ENCODE peak calls at places on chromosomes 6 and 20, in seven cellular contexts. One of them, this sample, is unnamed.
A peak's percentile ranks its signal among the peaks of the same experiment; 100 is the strongest.

GRCh38 chr6:28347119-28347518 is 2.6 kb upstream of the ZKSCAN3 start:
- DNase-seq in progenitor cell of endocrine pancreas: no peak
- DNase-seq in glutamatergic neuron: no peak
- DNase-seq in transverse colon: no peak
- DNase-seq in nephron progenitor cell: no peak
- DNase-seq in body of pancreas: no peak
- DNase-seq in GM20000: no peak
- DNase-seq in this sample: no peak

GRCh38 chr6:9761220-9761619 is 653.7 kb downstream of the TFAP2A start:
- DNase-seq in progenitor cell of endocrine pancreas: no peak
- DNase-seq in nephron progenitor cell: no peak
- DNase-seq in GM20000: no peak
- DNase-seq in body of pancreas: no peak
- DNase-seq in transverse colon: no peak
- DNase-seq in glutamatergic neuron: no peak
- DNase-seq in this sample: no peak

GRCh38 chr6:168695701-168696100 is 254.7 kb downstream of the SMOC2 start:
- DNase-seq in progenitor cell of endocrine pancreas: no peak
- DNase-seq in body of pancreas: no peak
- DNase-seq in glutamatergic neuron: no peak
- DNase-seq in nephron progenitor cell: no peak
- DNase-seq in GM20000: no peak
- DNase-seq in transverse colon: no peak
- DNase-seq in this sample: no peak

GRCh38 chr20:61690993-61691840 is 374.5 kb downstream of the TAF4 start:
- DNase-seq in progenitor cell of endocrine pancreas: no peak
- DNase-seq in GM20000: no peak
- DNase-seq in body of pancreas: no peak
- DNase-seq in transverse colon: no peak
- DNase-seq in nephron progenitor cell: no peak
- DNase-seq in glutamatergic neuron: no peak
- DNase-seq in this sample: no peak

GRCh38 chr6:116145786-116146675 is 20.1 kb upstream of the COL10A1 start:
- DNase-seq in body of pancreas: no peak
- DNase-seq in GM20000: no peak
- DNase-seq in glutamatergic neuron: no peak
- DNase-seq in progenitor cell of endocrine pancreas: no peak
- DNase-seq in nephron progenitor cell: no peak
- DNase-seq in transverse colon: no peak
- DNase-seq in this sample: no peak

GRCh38 chr6:119324718-119325117 is 24.8 kb downstream of the MAN1A1 start:
- DNase-seq in glutamatergic neuron: no peak
- DNase-seq in transverse colon: no peak
- DNase-seq in body of pancreas: no peak
- DNase-seq in nephron progenitor cell: no peak
- DNase-seq in progenitor cell of endocrine pancreas: no peak
- DNase-seq in GM20000: no peak
- DNase-seq in this sample: no peak

GRCh38 chr20:719816-720215 is 44.2 kb upstream of the SCRT2 start:
- DNase-seq in body of pancreas: no peak
- DNase-seq in glutamatergic neuron: peak; percentile 87
- DNase-seq in GM20000: no peak
- DNase-seq in nephron progenitor cell: no peak
- DNase-seq in progenitor cell of endocrine pancreas: no peak
- DNase-seq in transverse colon: no peak
- DNase-seq in this sample: no peak

GRCh38 chr6:105489213-105489525 is 86.3 kb upstream of the PREP start:
- DNase-seq in body of pancreas: no peak
- DNase-seq in progenitor cell of endocrine pancreas: no peak
- DNase-seq in nephron progenitor cell: no peak
- DNase-seq in glutamatergic neuron: no peak
- DNase-seq in GM20000: no peak
- DNase-seq in transverse colon: no peak
- DNase-seq in this sample: no peak

GRCh38 chr6:30101939-30102700 is 10.8 kb downstream of the TRIM31 start:
- DNase-seq in glutamatergic neuron: peak; percentile 84
- DNase-seq in transverse colon: peak; percentile 92
- DNase-seq in body of pancreas: peak; percentile 94
- DNase-seq in progenitor cell of endocrine pancreas: peak; percentile 81
- DNase-seq in GM20000: peak; percentile 89
- DNase-seq in nephron progenitor cell: peak; percentile 94
- DNase-seq in this sample: peak; percentile 82

GRCh38 chr20:3606021-3606420 is 57.2 kb downstream of the GFRA4 start:
- DNase-seq in GM20000: no peak
- DNase-seq in progenitor cell of endocrine pancreas: no peak
- DNase-seq in glutamatergic neuron: no peak
- DNase-seq in transverse colon: no peak
- DNase-seq in nephron progenitor cell: no peak
- DNase-seq in body of pancreas: no peak
- DNase-seq in this sample: peak; percentile 9

GRCh38 chr6:39731565-39731964 is 6.4 kb upstream of the KIF6 start:
- DNase-seq in GM20000: no peak
- DNase-seq in body of pancreas: no peak
- DNase-seq in progenitor cell of endocrine pancreas: no peak
- DNase-seq in glutamatergic neuron: no peak
- DNase-seq in transverse colon: no peak
- DNase-seq in nephron progenitor cell: no peak
- DNase-seq in this sample: no peak

GRCh38 chr6:125781307-125781868 is 9.4 kb upstream of the NCOA7 start:
- DNase-seq in glutamatergic neuron: peak; percentile 32
- DNase-seq in body of pancreas: peak; percentile 33
- DNase-seq in transverse colon: peak; percentile 37
- DNase-seq in progenitor cell of endocrine pancreas: no peak
- DNase-seq in nephron progenitor cell: no peak
- DNase-seq in GM20000: peak; percentile 49
- DNase-seq in this sample: no peak

GRCh38 chr6:113654396-113654795 is 202.7 kb upstream of the MARCKS start:
- DNase-seq in progenitor cell of endocrine pancreas: no peak
- DNase-seq in glutamatergic neuron: no peak
- DNase-seq in body of pancreas: peak; percentile 96
- DNase-seq in GM20000: no peak
- DNase-seq in nephron progenitor cell: no peak
- DNase-seq in transverse colon: peak; percentile 39
- DNase-seq in this sample: no peak

GRCh38 chr20:8326196-8326595 is 194.1 kb downstream of the PLCB1 start:
- DNase-seq in nephron progenitor cell: no peak
- DNase-seq in GM20000: no peak
- DNase-seq in progenitor cell of endocrine pancreas: no peak
- DNase-seq in glutamatergic neuron: no peak
- DNase-seq in transverse colon: no peak
- DNase-seq in body of pancreas: no peak
- DNase-seq in this sample: no peak

GRCh38 chr6:153237670-153238069 is 106.6 kb upstream of the RGS17 start:
- DNase-seq in transverse colon: no peak
- DNase-seq in body of pancreas: no peak
- DNase-seq in glutamatergic neuron: no peak
- DNase-seq in nephron progenitor cell: no peak
- DNase-seq in progenitor cell of endocrine pancreas: no peak
- DNase-seq in GM20000: no peak
- DNase-seq in this sample: no peak

GRCh38 chr6:99588618-99589289 is 17.9 kb upstream of the PRDM13 start:
- DNase-seq in GM20000: peak; percentile 78
- DNase-seq in nephron progenitor cell: peak; percentile 72
- DNase-seq in transverse colon: peak; percentile 78
- DNase-seq in progenitor cell of endocrine pancreas: no peak
- DNase-seq in body of pancreas: peak; percentile 78
- DNase-seq in glutamatergic neuron: peak; percentile 86
- DNase-seq in this sample: peak; percentile 72

GRCh38 chr6:14616611-14617010 is 499.0 kb downstream of the CD83 start:
- DNase-seq in progenitor cell of endocrine pancreas: no peak
- DNase-seq in glutamatergic neuron: no peak
- DNase-seq in GM20000: no peak
- DNase-seq in transverse colon: no peak
- DNase-seq in body of pancreas: no peak
- DNase-seq in nephron progenitor cell: no peak
- DNase-seq in this sample: no peak

DNA sequence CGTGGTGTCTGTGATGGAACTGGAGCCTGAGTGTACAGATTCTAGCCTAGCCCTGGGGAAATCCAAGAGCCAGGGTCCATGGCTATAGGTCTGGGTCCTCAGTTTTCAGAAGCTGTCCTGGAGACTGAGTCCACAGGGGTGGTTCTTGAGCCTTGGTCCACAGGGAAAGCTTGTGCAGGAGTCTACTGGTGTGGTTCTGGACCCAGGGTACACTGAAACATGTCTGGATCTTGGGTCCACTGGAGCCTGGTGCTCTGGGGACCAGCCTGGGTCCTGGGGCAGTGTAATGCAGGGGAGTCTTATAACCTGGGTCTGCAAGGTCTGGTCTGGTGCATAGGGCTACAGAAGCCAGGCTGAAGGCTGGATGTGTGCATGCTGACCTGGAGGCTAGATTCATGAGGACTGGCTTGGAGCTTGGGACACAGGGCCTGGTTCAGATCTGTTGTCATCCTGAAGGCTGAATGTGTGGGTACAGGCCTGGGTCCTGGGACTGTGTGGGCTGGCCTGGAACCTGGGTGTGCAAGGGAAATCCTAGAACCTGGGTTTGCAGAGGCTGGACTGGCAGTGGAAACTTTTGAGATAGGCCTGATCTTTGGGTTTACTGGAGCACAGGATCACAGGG is 5.5 kb downstream of the CST9L start:
- DNase-seq in body of pancreas: no peak
- DNase-seq in GM20000: no peak
- DNase-seq in glutamatergic neuron: no peak
- DNase-seq in nephron progenitor cell: no peak
- DNase-seq in transverse colon: no peak
- DNase-seq in progenitor cell of endocrine pancreas: no peak
- DNase-seq in this sample: no peak
- TF ChIP-seq CTCF in body of pancreas: no peak
- TF ChIP-seq CTCF in GM20000: no peak
- TF ChIP-seq CTCF in glutamatergic neuron: no peak
- TF ChIP-seq CTCF in nephron progenitor cell: no peak
- TF ChIP-seq CTCF in transverse colon: no peak
- TF ChIP-seq CTCF in progenitor cell of endocrine pancreas: no peak
- TF ChIP-seq CTCF in this sample: no peak

DNA sequence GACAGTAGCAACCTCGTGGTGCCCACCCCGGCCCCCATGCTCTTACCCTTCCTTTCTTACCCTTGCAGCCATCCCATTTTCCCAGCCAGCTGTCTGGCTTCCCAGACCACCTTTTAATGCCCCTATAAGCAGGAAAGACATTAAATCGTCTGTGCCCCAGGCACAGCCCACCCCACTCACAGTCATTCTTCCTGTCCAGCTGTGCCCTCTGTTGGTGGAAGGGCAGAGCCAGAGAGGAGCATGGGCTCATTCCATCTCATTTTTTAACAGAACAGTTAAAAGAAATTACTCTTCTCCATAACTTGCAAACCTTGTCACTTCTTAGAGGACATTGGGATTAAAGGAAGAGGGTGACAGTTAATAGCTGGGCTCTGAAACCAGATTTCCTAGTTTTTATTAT is 240.5 kb downstream of the NRN1 start:
- DNase-seq in progenitor cell of endocrine pancreas: no peak
- DNase-seq in glutamatergic neuron: no peak
- DNase-seq in body of pancreas: no peak
- DNase-seq in transverse colon: no peak
- DNase-seq in nephron progenitor cell: no peak
- DNase-seq in GM20000: no peak
- DNase-seq in this sample: no peak
- TF ChIP-seq CTCF in progenitor cell of endocrine pancreas: no peak
- TF ChIP-seq CTCF in glutamatergic neuron: no peak
- TF ChIP-seq CTCF in body of pancreas: no peak
- TF ChIP-seq CTCF in transverse colon: no peak
- TF ChIP-seq CTCF in nephron progenitor cell: no peak
- TF ChIP-seq CTCF in GM20000: no peak
- TF ChIP-seq CTCF in this sample: peak; percentile 9

GRCh38 chr20:57089701-57090144 is 176.7 kb downstream of the BMP7 start:
- DNase-seq in glutamatergic neuron: peak; percentile 94
- DNase-seq in GM20000: peak; percentile 83
- DNase-seq in nephron progenitor cell: peak; percentile 92
- DNase-seq in body of pancreas: peak; percentile 68
- DNase-seq in transverse colon: peak; percentile 74
- DNase-seq in progenitor cell of endocrine pancreas: peak; percentile 89
- DNase-seq in this sample: peak; percentile 93
- TF ChIP-seq CTCF in glutamatergic neuron: peak; percentile 95
- TF ChIP-seq CTCF in GM20000: peak; percentile 87
- TF ChIP-seq CTCF in nephron progenitor cell: peak; percentile 98
- TF ChIP-seq CTCF in body of pancreas: peak; percentile 87
- TF ChIP-seq CTCF in transverse colon: peak; percentile 86
- TF ChIP-seq CTCF in progenitor cell of endocrine pancreas: peak; percentile 100
- TF ChIP-seq CTCF in this sample: peak; percentile 89

DNA sequence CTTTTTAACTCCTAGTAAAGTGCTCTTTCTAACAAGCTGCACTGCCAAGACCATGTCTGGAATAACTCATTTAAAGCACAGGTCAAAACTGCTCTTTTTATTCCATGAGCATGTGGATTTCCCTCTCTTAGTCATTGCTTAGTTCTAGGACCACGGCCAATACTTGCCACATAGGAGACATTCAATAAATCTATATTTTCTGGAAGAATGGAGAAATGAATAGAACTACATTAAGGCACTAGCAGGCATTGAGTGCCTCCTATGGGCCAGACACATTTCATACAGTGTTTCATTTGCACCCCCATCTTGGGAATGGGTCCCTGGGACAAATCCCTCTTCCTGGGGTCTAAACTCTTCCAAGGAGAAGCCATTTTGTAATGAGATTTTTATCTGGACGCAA is 552.8 kb upstream of the CITED2 start:
- DNase-seq in body of pancreas: no peak
- DNase-seq in transverse colon: no peak
- DNase-seq in GM20000: peak; percentile 11
- DNase-seq in progenitor cell of endocrine pancreas: no peak
- DNase-seq in nephron progenitor cell: no peak
- DNase-seq in glutamatergic neuron: no peak
- DNase-seq in this sample: no peak
- TF ChIP-seq CTCF in body of pancreas: peak; percentile 36
- TF ChIP-seq CTCF in transverse colon: peak; percentile 37
- TF ChIP-seq CTCF in GM20000: no peak
- TF ChIP-seq CTCF in progenitor cell of endocrine pancreas: no peak
- TF ChIP-seq CTCF in nephron progenitor cell: no peak
- TF ChIP-seq CTCF in glutamatergic neuron: no peak
- TF ChIP-seq CTCF in this sample: no peak

This sample was measured in endothelial cell.